ENCODE peak calls at places on chromosome 10, in four cellular contexts. I is lower lobe of right lung, V is breast epithelium, Z is ovary. E is an unnamed sample.

GRCh38 chr10:98309366-98310355 is 41.7 kb upstream of the LOXL4 start:
- DNase-seq in V (peak; percentile 67), Z (peak; percentile 77), I (peak; percentile 71), E (no peak)

GRCh38 chr10:131974034-131974817 is 7.5 kb downstream of the BNIP3 start:
- DNase-seq in V (no peak), Z (no peak), I (no peak), E (no peak)

GRCh38 chr10:2867788-2868299 is 199.5 kb upstream of the PFKP start:
- DNase-seq in Z (no peak), I (no peak), V (no peak), E (no peak)

GRCh38 chr10:77190275-77190674 is 447.3 kb downstream of the KCNMA1 start:
- DNase-seq in Z (no peak), I (no peak), V (no peak), E (no peak)

GRCh38 chr10:131929122-131929845 is 28.5 kb downstream of the PPP2R2D start:
- DNase-seq in V (no peak), I (no peak), Z (no peak), E (no peak)

GRCh38 chr10:86152911-86153310 is 213.7 kb downstream of the GRID1 start:
- DNase-seq in I (no peak), V (no peak), Z (no peak), E (no peak)

GRCh38 chr10:69217119-69217754 is 2.9 kb upstream of the HKDC1 start:
- DNase-seq in V (no peak), Z (no peak), I (no peak), E (no peak)

GRCh38 chr10:10515479-10516204 is 502.0 kb upstream of the CELF2 start:
- DNase-seq in I (no peak), V (no peak), Z (no peak), E (no peak)

GRCh38 chr10:124917939-124918830 is 23.7 kb upstream of the ZRANB1 start:
- DNase-seq in V (no peak), Z (no peak), I (no peak), E (peak; percentile 85)

GRCh38 chr10:14613570-14613918 is 161.2 kb downstream of the FAM107B start:
- DNase-seq in I (no peak), Z (no peak), V (no peak), E (no peak)

GRCh38 chr10:103265712-103266329 is 11.1 kb upstream of the INA start:
- DNase-seq in V (no peak), I (no peak), Z (peak; percentile 71), E (no peak)

GRCh38 chr10:132884691-132885271 is 57.6 kb downstream of the CFAP46 start:
- DNase-seq in Z (no peak), V (no peak), I (no peak), E (no peak)

GRCh38 chr10:103042129-103042528 is 124.0 kb downstream of the CNNM2 start:
- DNase-seq in V (no peak), I (no peak), Z (no peak), E (no peak)

GRCh38 chr10:49747303-49747646 is 14.8 kb downstream of the OGDHL start:
- DNase-seq in Z (no peak), I (no peak), V (no peak), E (no peak)

GRCh38 chr10:78405231-78405630 is 371.6 kb downstream of the RPS24 start:
- DNase-seq in I (no peak), Z (no peak), V (no peak), E (no peak)

GRCh38 chr10:30160431-30160982 is 101.1 kb upstream of the JCAD start:
- DNase-seq in Z (no peak), I (no peak), V (no peak), E (no peak)

GRCh38 chr10:69731184-69731583 is 70.5 kb upstream of the COL13A1 start:
- DNase-seq in Z (no peak), V (no peak), I (no peak), E (no peak)

GRCh38 chr10:86222336-86222650 is 144.3 kb downstream of the GRID1 start:
- DNase-seq in I (no peak), Z (no peak), V (no peak), E (no peak)

GRCh38 chr10:50322075-50322474 is 70.8 kb upstream of the ASAH2 start:
- DNase-seq in V (no peak), Z (no peak), I (no peak), E (no peak)

GRCh38 chr10:86099542-86100334 is 266.9 kb downstream of the GRID1 start:
- DNase-seq in Z (no peak), V (no peak), I (no peak), E (peak; percentile 61)

GRCh38 chr10:21208666-21209316 is 311.7 kb upstream of the NEBL start:
- DNase-seq in V (no peak), I (no peak), Z (no peak), E (no peak)

GRCh38 chr10:132877473-132877872 is 64.9 kb downstream of the CFAP46 start:
- DNase-seq in V (no peak), Z (no peak), I (no peak), E (no peak)

GRCh38 chr10:28113202-28113601 is 114.3 kb upstream of the ODAD2 start:
- DNase-seq in Z (no peak), I (no peak), V (no peak), E (no peak)

GRCh38 chr10:70162892-70163201 is 7.5 kb downstream of the SAR1A start:
- DNase-seq in Z (no peak), V (no peak), I (no peak), E (no peak)

GRCh38 chr10:29874604-29875269 is 184.6 kb downstream of the JCAD start:
- DNase-seq in V (no peak), I (no peak), Z (no peak), E (no peak)

GRCh38 chr10:105742184-105742583 is 1101.1 kb downstream of the SORCS3 start:
- DNase-seq in Z (no peak), V (no peak), I (no peak), E (no peak)

GRCh38 chr10:43202657-43203490 is 64.0 kb downstream of the RASGEF1A start:
- DNase-seq in I (peak; percentile 75), V (peak; percentile 13), Z (peak; percentile 49), E (peak; percentile 78)

DNA sequence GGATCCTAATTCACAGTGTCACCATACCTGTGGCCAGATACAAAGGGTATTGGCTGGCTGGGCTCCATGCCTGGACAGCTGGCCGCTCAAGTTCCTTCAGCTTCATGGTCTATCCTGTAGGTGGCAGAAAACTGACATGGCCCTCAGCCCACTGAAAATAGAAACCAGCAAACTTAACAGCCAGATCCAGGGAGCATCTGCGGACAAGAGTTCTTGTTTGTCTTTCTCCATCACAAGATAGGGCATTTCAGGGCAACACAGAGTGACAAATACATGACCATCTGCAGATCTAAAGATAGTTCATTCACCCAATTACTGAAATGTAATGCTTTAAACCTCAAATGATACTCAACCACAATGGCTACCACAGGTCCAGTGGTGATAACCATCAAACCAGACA is 2.8 kb downstream of the SEC31B start:
- DNase-seq in Z (no peak), V (no peak), I (no peak), E (no peak)
- H3K27ac ChIP-seq in Z (no peak overlapping the region), V (no peak overlapping the region), I (no peak overlapping the region), E (no peak overlapping the region)

GRCh38 chr10:22243321-22243720 is 25.5 kb upstream of the EBLN1 start:
- DNase-seq in I (no peak), V (no peak), Z (no peak), E (no peak)

GRCh38 chr10:22245567-22245966 is 27.8 kb upstream of the EBLN1 start:
- DNase-seq in Z (no peak), I (no peak), V (no peak), E (no peak)

GRCh38 chr10:22244855-22245254 is 27.0 kb upstream of the EBLN1 start:
- DNase-seq in I (no peak), V (no peak), Z (no peak), E (no peak)

GRCh38 chr10:22246680-22247391 is 29.0 kb upstream of the EBLN1 start:
- DNase-seq in I (no peak), Z (no peak), V (no peak), E (no peak)

DNA sequence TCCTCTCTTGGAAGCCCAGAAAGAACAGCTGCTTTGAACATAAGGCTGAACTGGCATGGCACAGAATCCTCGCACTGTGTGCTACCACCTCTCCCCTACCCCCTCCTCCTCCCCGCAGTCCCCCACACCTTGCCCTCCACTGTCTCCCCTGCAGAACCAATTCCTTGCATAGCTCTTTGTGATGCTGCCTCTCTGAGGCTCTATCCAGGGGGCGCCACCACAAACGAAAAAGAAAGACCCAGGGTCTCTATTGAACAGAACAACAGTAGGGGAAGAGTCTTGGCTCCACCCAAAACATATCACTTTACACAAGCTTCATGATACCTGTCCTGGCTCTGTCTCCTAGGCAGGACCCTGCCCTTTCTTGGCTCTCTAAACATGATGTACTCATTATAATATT is 26.2 kb upstream of the EBLN1 start:
- DNase-seq in V (no peak), Z (no peak), I (no peak), E (no peak)
- TF ChIP-seq CTCF in V (no peak), Z (no peak), I (no peak), E (no peak)

DNA sequence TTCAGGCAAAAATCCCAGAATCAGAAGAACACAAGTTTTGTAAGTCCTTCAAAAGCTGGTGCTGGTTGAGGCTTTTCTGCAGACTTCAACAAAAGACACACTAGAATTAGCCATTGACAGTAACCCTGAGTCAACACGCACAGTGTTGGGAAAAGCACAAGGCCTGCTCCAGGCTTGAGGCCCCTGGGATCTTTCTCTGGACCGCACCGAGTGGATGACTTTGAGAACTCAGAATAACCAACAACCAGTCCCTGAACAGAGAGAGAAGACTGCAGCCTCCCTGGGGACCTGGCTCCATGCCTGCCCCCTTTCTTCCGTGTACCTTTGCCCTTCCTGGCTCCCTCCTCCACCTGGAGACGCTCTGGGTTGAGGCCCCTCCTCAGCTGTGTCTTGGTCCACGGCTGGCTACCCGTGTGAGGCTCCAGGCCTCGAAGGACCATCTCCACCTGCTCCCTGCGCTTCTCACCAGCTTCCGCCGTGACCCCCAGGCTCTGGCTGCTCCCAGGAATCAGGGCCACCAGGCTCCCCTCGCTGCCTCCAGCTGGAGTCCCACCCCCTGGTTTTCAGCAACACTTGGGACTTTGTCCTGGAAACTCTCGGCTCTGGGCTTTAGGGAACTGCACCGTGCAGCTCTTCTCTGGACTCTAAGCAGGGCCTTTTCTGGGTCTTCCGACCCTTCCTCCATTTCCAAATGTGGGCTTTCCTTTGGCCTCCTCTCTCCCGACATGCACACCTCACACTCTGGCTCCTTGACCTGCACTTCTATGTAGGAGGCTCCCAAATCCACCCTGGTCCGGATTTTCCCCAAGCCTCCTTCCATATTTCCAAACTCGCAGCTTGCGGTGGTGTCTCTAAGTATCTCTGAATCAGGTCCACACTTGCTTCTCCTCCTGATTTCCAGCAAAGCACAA is 28.2 kb downstream of the DIP2C start:
- DNase-seq in V (no peak), I (no peak), Z (no peak), E (peak; percentile 83)
- H3K4me1 ChIP-seq in V (no peaks in the 10 kb centered on the region), I (peaks cover 9% of the 10 kb centered on the region), Z (peaks cover 11% of the 10 kb centered on the region), E (peaks cover 48% of the 10 kb centered on the region)

GRCh38 chr10:47190802-47191450 is 109.1 kb upstream of the GDF10 start:
- DNase-seq in I (no peak), Z (no peak), V (no peak), E (no peak)

GRCh38 chr10:47190301-47190700 is 109.7 kb upstream of the GDF10 start:
- DNase-seq in Z (no peak), V (no peak), I (no peak), E (no peak)

GRCh38 chr10:47189802-47190201 is 110.2 kb upstream of the GDF10 start:
- DNase-seq in V (no peak), I (no peak), Z (no peak), E (no peak)

GRCh38 chr10:47195274-47195885 is 104.6 kb upstream of the GDF10 start:
- DNase-seq in Z (no peak), V (no peak), I (no peak), E (peak; percentile 80)

GRCh38 chr10:47192273-47192672 is 107.7 kb upstream of the GDF10 start:
- DNase-seq in V (no peak), I (no peak), Z (no peak), E (no peak)
- H3K27ac ChIP-seq in V (no peak overlapping the region), I (no peak overlapping the region), Z (no peak overlapping the region), E (no peak overlapping the region)